ENCODE peak calls at places on chromosome 14, in six cellular contexts. F, C, Z, Q, G and X are unnamed samples.

GRCh38 chr14:35088514-35088913 is 33.3 kb downstream of the PPP2R3C start:
- DNase-seq in F (no peak), C (no peak), Z (no peak), Q (no peak), G (no peak), X (no peak)

GRCh38 chr14:55699131-55700057 is 119.4 kb downstream of the KTN1 start:
- DNase-seq in F (no peak), C (no peak), Z (no peak), Q (no peak), G (no peak), X (no peak)

GRCh38 chr14:33682746-33683145 is 268.1 kb downstream of the EGLN3 start:
- DNase-seq in F (peak; percentile 67), C (peak; percentile 79), Z (no peak), Q (peak; percentile 26), G (no peak), X (no peak)

GRCh38 chr14:30656190-30656632 is 34.1 kb downstream of the SCFD1 start:
- DNase-seq in F (peak; percentile 20), C (no peak), Z (no peak), Q (no peak), G (peak; percentile 1), X (no peak)

GRCh38 chr14:52906141-52906601 is 44.7 kb downstream of the FERMT2 start:
- DNase-seq in F (no peak), C (no peak), Z (no peak), Q (no peak), G (no peak), X (no peak)

GRCh38 chr14:28751467-28752058 is 15.0 kb upstream of the FOXG1 start:
- DNase-seq in F (no peak), C (no peak), Z (no peak), Q (peak; percentile 39), G (no peak), X (no peak)

GRCh38 chr14:90796319-90796718 is 19.9 kb downstream of the TTC7B start:
- DNase-seq in F (no peak), C (no peak), Z (no peak), Q (no peak), G (no peak), X (no peak)

GRCh38 chr14:69901113-69901951 is 22.1 kb downstream of the SMOC1 start:
- DNase-seq in F (peak; percentile 25), C (no peak), Z (no peak), Q (no peak), G (no peak), X (no peak)

GRCh38 chr14:98578204-98578603 is 693.8 kb downstream of the BCL11B start:
- DNase-seq in F (no peak), C (no peak), Z (no peak), Q (no peak), G (no peak), X (no peak)

GRCh38 chr14:100076133-100076532 is 10.9 kb downstream of the EVL start:
- DNase-seq in F (peak; percentile 34), C (no peak), Z (no peak), Q (no peak), G (no peak), X (no peak)

GRCh38 chr14:92563359-92563758 is 49.8 kb downstream of the RIN3 start:
- DNase-seq in F (no peak), C (no peak), Z (no peak), Q (no peak), G (no peak), X (no peak)

GRCh38 chr14:38775986-38776385 is 327.0 kb downstream of the SEC23A start:
- DNase-seq in F (no peak), C (no peak), Z (no peak), Q (no peak), G (no peak), X (no peak)

GRCh38 chr14:56659964-56660551 is 80.5 kb downstream of the TMEM260 start:
- DNase-seq in F (no peak), C (no peak), Z (no peak), Q (no peak), G (no peak), X (no peak)

GRCh38 chr14:80948291-80948690 is 6.8 kb upstream of the CEP128 start:
- DNase-seq in F (no peak), C (no peak), Z (no peak), Q (no peak), G (no peak), X (no peak)

GRCh38 chr14:59771577-59771976 is 99.0 kb downstream of the RTN1 start:
- DNase-seq in F (no peak), C (no peak), Z (no peak), Q (no peak), G (no peak), X (no peak)
- H3K4me3 ChIP-seq in F (no peak overlapping the region), C (no peak overlapping the region), Z (no peak overlapping the region), Q (no peak overlapping the region), G (no peak overlapping the region), X (no peak overlapping the region)

GRCh38 chr14:95184413-95184790 is 27.1 kb upstream of the DICER1 start:
- DNase-seq in F (no peak), C (no peak), Z (no peak), Q (no peak), G (no peak), X (no peak)

GRCh38 chr14:95185452-95186392 is 28.4 kb upstream of the DICER1 start:
- DNase-seq in F (peak; percentile 51), C (no peak), Z (no peak), Q (peak; percentile 44), G (no peak), X (no peak)

GRCh38 chr14:95183082-95183481 is 25.8 kb upstream of the DICER1 start:
- DNase-seq in F (no peak), C (no peak), Z (no peak), Q (no peak), G (no peak), X (no peak)

GRCh38 chr14:95183532-95184412 is 26.4 kb upstream of the DICER1 start:
- DNase-seq in F (no peak), C (no peak), Z (no peak), Q (no peak), G (no peak), X (no peak)

DNA sequence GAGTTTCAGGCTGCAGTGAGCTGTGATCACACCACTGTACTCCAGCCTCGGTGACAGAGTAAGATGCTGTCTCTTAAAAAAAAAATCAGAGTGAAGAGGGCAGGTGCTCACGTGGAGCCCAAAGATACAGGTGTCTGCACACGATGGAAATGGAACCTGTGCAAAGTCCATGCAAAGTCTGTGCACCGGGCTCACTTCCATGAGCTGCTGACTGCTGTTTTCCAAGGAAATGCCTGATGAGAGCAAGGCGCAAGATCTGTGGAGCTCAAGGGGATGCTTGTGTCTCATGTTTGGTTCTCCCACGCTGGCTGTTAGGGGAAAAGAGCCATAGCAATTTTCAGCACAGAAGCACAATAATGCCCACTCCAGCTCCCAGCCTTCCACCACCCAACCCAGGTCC is 27.7 kb upstream of the DICER1 start:
- DNase-seq in F (no peak), C (no peak), Z (no peak), Q (no peak), G (no peak), X (no peak)
- H3K27me3 ChIP-seq in F (no peaks in the 10 kb centered on the region), C (no peaks in the 10 kb centered on the region), Z (no peaks in the 10 kb centered on the region), Q (no peaks in the 10 kb centered on the region), G (peaks cover 7% of the 10 kb centered on the region), X (no peaks in the 10 kb centered on the region)

GRCh38 chr14:54444701-54445100 is 3.5 kb upstream of the CNIH1 start:
- DNase-seq in F (no peak), C (no peak), Z (no peak), Q (no peak), G (no peak), X (no peak)
- H3K27ac ChIP-seq in F (no peak overlapping the region), C (no peak overlapping the region), Z (no peak overlapping the region), Q (no peak overlapping the region), G (no peak overlapping the region), X (no peak overlapping the region)

GRCh38 chr14:51488569-51489220 is 163.0 kb upstream of the FRMD6 start:
- DNase-seq in F (no peak), C (no peak), Z (no peak), Q (no peak), G (no peak), X (no peak)
- H3K4me3 ChIP-seq in F (no peak overlapping the region), C (no peak overlapping the region), Z (no peak overlapping the region), Q (no peak overlapping the region), G (no peak overlapping the region), X (no peak overlapping the region)

GRCh38 chr14:105482486-105483110 is 4.1 kb upstream of the CRIP1 start:
- DNase-seq in F (no peak), C (no peak), Z (no peak), Q (no peak), G (no peak), X (no peak)
- H3K27me3 ChIP-seq in F (peaks cover 9% of the 10 kb centered on the region), C (no peaks in the 10 kb centered on the region), Z (no peaks in the 10 kb centered on the region), Q (no peaks in the 10 kb centered on the region), G (no peaks in the 10 kb centered on the region), X (no peaks in the 10 kb centered on the region)

GRCh38 chr14:103073876-103074698 is 9.9 kb upstream of the LBHD2 start:
- DNase-seq in F (no peak), C (no peak), Z (peak; percentile 67), Q (no peak), G (no peak), X (no peak)

GRCh38 chr14:103071544-103072251 is 12.3 kb upstream of the LBHD2 start:
- DNase-seq in F (no peak), C (no peak), Z (peak; percentile 62), Q (no peak), G (no peak), X (no peak)

GRCh38 chr14:103070971-103071542 is 13.0 kb upstream of the LBHD2 start:
- DNase-seq in F (no peak), C (no peak), Z (peak; percentile 67), Q (no peak), G (no peak), X (no peak)

GRCh38 chr14:103073367-103073875 is 10.6 kb upstream of the LBHD2 start:
- DNase-seq in F (no peak), C (peak; percentile 76), Z (peak; percentile 77), Q (no peak), G (no peak), X (no peak)

GRCh38 chr14:103072595-103073366 is 11.2 kb upstream of the LBHD2 start:
- DNase-seq in F (no peak), C (no peak), Z (peak; percentile 69), Q (no peak), G (no peak), X (no peak)
- H3K27ac ChIP-seq in F (no peak overlapping the region), C (no peak overlapping the region), Z (no peak overlapping the region), Q (no peak overlapping the region), G (no peak overlapping the region), X (no peak overlapping the region)